ENCODE peak calls at places on chromosomes 16 and 17, in four cellular contexts. U is RCC 7860; I is stimulated activated CD8-positive, alpha-beta memory T cell treated with anti-CD3 and anti-CD28 coated beads, Interleukin-4, amount 100 ng/mL, for 24 hours; A is PC-3. L is an unnamed sample.

GRCh38 chr17:79249945-79250521 is 175.4 kb downstream of the ENGASE start:
- DNase-seq in U (no peak), A (no peak), I (no peak), L (no peak)

GRCh38 chr17:51103050-51103449 is 17.6 kb downstream of the SPAG9 start:
- DNase-seq in I (no peak), A (no peak), U (no peak), L (no peak)

GRCh38 chr16:24896439-24896838 is 50.7 kb downstream of the SLC5A11 start:
- DNase-seq in A (no peak), U (no peak), I (no peak), L (no peak)

GRCh38 chr17:28599311-28600184 is 723 bp upstream of the SPAG5 start:
- DNase-seq in I (peak), U (peak), A (peak), L (peak)

GRCh38 chr16:66469291-66469931 is 42.3 kb downstream of the BEAN1 start:
- DNase-seq in I (no peak), A (no peak), U (no peak), L (no peak)

GRCh38 chr17:75723201-75723930 is 2.1 kb downstream of the ITGB4 start:
- DNase-seq in U (no peak), I (no peak), A (peak), L (peak)

GRCh38 chr16:4315185-4316102 is at the start of gene GLIS2:
- DNase-seq in A (peak), I (no peak), U (peak), L (peak)

GRCh38 chr16:74101390-74101789 is 195.2 kb upstream of the PSMD7 start:
- DNase-seq in A (no peak), U (no peak), I (no peak), L (no peak)

GRCh38 chr17:64772845-64773299 is 110.8 kb upstream of the SMURF2 start:
- DNase-seq in I (no peak), U (no peak), A (no peak), L (no peak)

GRCh38 chr16:83344014-83344413 is 463.8 kb upstream of the HSBP1 start:
- DNase-seq in A (peak), I (no peak), U (no peak), L (no peak)

L was measured in HT-29.